ENCODE peak calls at places on chromosomes 1 and 21, in ten cellular contexts. One of them, this sample, is unnamed.

GRCh38 chr1:228697209-228698016 is 37.9 kb upstream of the RHOU start:
- DNase-seq in ascending aorta: peak
- DNase-seq in mucosa of descending colon: peak
- DNase-seq in COR-L47: peak
- DNase-seq in T-helper 1 cell: no peak
- DNase-seq in activated naive CD4-positive, alpha-beta T cell treated with anti-CD3 and anti-CD28 coated beads, Interleukin-2, amount 10 ng/mL, durations not matched to agents 7 days and 5 days: no peak
- DNase-seq in T-helper 2 cell: no peak
- DNase-seq in EL: peak
- DNase-seq in aorta: peak
- DNase-seq in Calu3: peak
- DNase-seq in this sample: no peak

GRCh38 chr21:17848228-17848627 is 29.1 kb upstream of the C21orf91 start:
- DNase-seq in T-helper 1 cell: no peak
- DNase-seq in activated naive CD4-positive, alpha-beta T cell treated with anti-CD3 and anti-CD28 coated beads, Interleukin-2, amount 10 ng/mL, durations not matched to agents 7 days and 5 days: no peak
- DNase-seq in aorta: peak
- DNase-seq in EL: peak
- DNase-seq in Calu3: no peak
- DNase-seq in COR-L47: no peak
- DNase-seq in ascending aorta: no peak
- DNase-seq in mucosa of descending colon: peak
- DNase-seq in T-helper 2 cell: no peak
- DNase-seq in this sample: peak

GRCh38 chr1:79842811-79843210 is 836.3 kb upstream of the ADGRL4 start:
- DNase-seq in T-helper 2 cell: no peak
- DNase-seq in activated naive CD4-positive, alpha-beta T cell treated with anti-CD3 and anti-CD28 coated beads, Interleukin-2, amount 10 ng/mL, durations not matched to agents 7 days and 5 days: no peak
- DNase-seq in COR-L47: no peak
- DNase-seq in ascending aorta: no peak
- DNase-seq in Calu3: no peak
- DNase-seq in aorta: no peak
- DNase-seq in mucosa of descending colon: no peak
- DNase-seq in EL: no peak
- DNase-seq in T-helper 1 cell: no peak
- DNase-seq in this sample: no peak

GRCh38 chr1:151513626-151514101 is 2.5 kb downstream of the CGN start:
- DNase-seq in T-helper 2 cell: no peak
- DNase-seq in mucosa of descending colon: peak
- DNase-seq in EL: peak
- DNase-seq in Calu3: peak
- DNase-seq in T-helper 1 cell: no peak
- DNase-seq in COR-L47: no peak
- DNase-seq in aorta: no peak
- DNase-seq in ascending aorta: no peak
- DNase-seq in activated naive CD4-positive, alpha-beta T cell treated with anti-CD3 and anti-CD28 coated beads, Interleukin-2, amount 10 ng/mL, durations not matched to agents 7 days and 5 days: peak
- DNase-seq in this sample: no peak

GRCh38 chr1:30323841-30324240 is 399.5 kb downstream of the MATN1 start:
- DNase-seq in T-helper 1 cell: no peak
- DNase-seq in Calu3: no peak
- DNase-seq in aorta: no peak
- DNase-seq in EL: no peak
- DNase-seq in ascending aorta: no peak
- DNase-seq in T-helper 2 cell: no peak
- DNase-seq in activated naive CD4-positive, alpha-beta T cell treated with anti-CD3 and anti-CD28 coated beads, Interleukin-2, amount 10 ng/mL, durations not matched to agents 7 days and 5 days: no peak
- DNase-seq in COR-L47: no peak
- DNase-seq in mucosa of descending colon: no peak
- DNase-seq in this sample: no peak

GRCh38 chr1:35809156-35810095 is 1.6 kb downstream of the AGO4 start:
- DNase-seq in aorta: no peak
- DNase-seq in COR-L47: no peak
- DNase-seq in mucosa of descending colon: no peak
- DNase-seq in Calu3: no peak
- DNase-seq in EL: no peak
- DNase-seq in ascending aorta: no peak
- DNase-seq in T-helper 2 cell: no peak
- DNase-seq in T-helper 1 cell: no peak
- DNase-seq in activated naive CD4-positive, alpha-beta T cell treated with anti-CD3 and anti-CD28 coated beads, Interleukin-2, amount 10 ng/mL, durations not matched to agents 7 days and 5 days: no peak
- DNase-seq in this sample: no peak

GRCh38 chr1:32881871-32882850 is 4.1 kb upstream of the HPCA start:
- DNase-seq in aorta: no peak
- DNase-seq in mucosa of descending colon: no peak
- DNase-seq in T-helper 1 cell: no peak
- DNase-seq in COR-L47: no peak
- DNase-seq in activated naive CD4-positive, alpha-beta T cell treated with anti-CD3 and anti-CD28 coated beads, Interleukin-2, amount 10 ng/mL, durations not matched to agents 7 days and 5 days: no peak
- DNase-seq in Calu3: no peak
- DNase-seq in EL: no peak
- DNase-seq in ascending aorta: no peak
- DNase-seq in T-helper 2 cell: no peak
- DNase-seq in this sample: no peak

GRCh38 chr1:15337656-15338402 is 71.9 kb upstream of the EFHD2 start:
- DNase-seq in activated naive CD4-positive, alpha-beta T cell treated with anti-CD3 and anti-CD28 coated beads, Interleukin-2, amount 10 ng/mL, durations not matched to agents 7 days and 5 days: no peak
- DNase-seq in ascending aorta: peak
- DNase-seq in Calu3: no peak
- DNase-seq in T-helper 1 cell: no peak
- DNase-seq in aorta: peak
- DNase-seq in EL: peak
- DNase-seq in mucosa of descending colon: no peak
- DNase-seq in T-helper 2 cell: no peak
- DNase-seq in COR-L47: no peak
- DNase-seq in this sample: peak

GRCh38 chr1:169570172-169570574 is 16.1 kb downstream of the F5 start:
- DNase-seq in mucosa of descending colon: peak
- DNase-seq in aorta: no peak
- DNase-seq in EL: no peak
- DNase-seq in activated naive CD4-positive, alpha-beta T cell treated with anti-CD3 and anti-CD28 coated beads, Interleukin-2, amount 10 ng/mL, durations not matched to agents 7 days and 5 days: no peak
- DNase-seq in Calu3: peak
- DNase-seq in T-helper 2 cell: no peak
- DNase-seq in ascending aorta: no peak
- DNase-seq in COR-L47: no peak
- DNase-seq in T-helper 1 cell: no peak
- DNase-seq in this sample: no peak

GRCh38 chr1:223831755-223832636 is 13.8 kb downstream of the TP53BP2 start:
- DNase-seq in EL: peak
- DNase-seq in mucosa of descending colon: no peak
- DNase-seq in COR-L47: no peak
- DNase-seq in ascending aorta: no peak
- DNase-seq in T-helper 1 cell: peak
- DNase-seq in Calu3: no peak
- DNase-seq in T-helper 2 cell: no peak
- DNase-seq in activated naive CD4-positive, alpha-beta T cell treated with anti-CD3 and anti-CD28 coated beads, Interleukin-2, amount 10 ng/mL, durations not matched to agents 7 days and 5 days: no peak
- DNase-seq in aorta: no peak
- DNase-seq in this sample: no peak

GRCh38 chr1:175124842-175125241 is 57.2 kb downstream of the TNN start:
- DNase-seq in mucosa of descending colon: no peak
- DNase-seq in T-helper 2 cell: no peak
- DNase-seq in ascending aorta: no peak
- DNase-seq in Calu3: no peak
- DNase-seq in activated naive CD4-positive, alpha-beta T cell treated with anti-CD3 and anti-CD28 coated beads, Interleukin-2, amount 10 ng/mL, durations not matched to agents 7 days and 5 days: no peak
- DNase-seq in aorta: no peak
- DNase-seq in COR-L47: no peak
- DNase-seq in T-helper 1 cell: no peak
- DNase-seq in EL: no peak
- DNase-seq in this sample: no peak

GRCh38 chr1:154221815-154222081 is 993 bp downstream of the UBAP2L start:
- DNase-seq in ascending aorta: no peak
- DNase-seq in Calu3: no peak
- DNase-seq in COR-L47: no peak
- DNase-seq in aorta: no peak
- DNase-seq in T-helper 2 cell: no peak
- DNase-seq in activated naive CD4-positive, alpha-beta T cell treated with anti-CD3 and anti-CD28 coated beads, Interleukin-2, amount 10 ng/mL, durations not matched to agents 7 days and 5 days: no peak
- DNase-seq in mucosa of descending colon: no peak
- DNase-seq in T-helper 1 cell: no peak
- DNase-seq in EL: peak
- DNase-seq in this sample: peak

GRCh38 chr1:151832318-151832984 is 849 bp upstream of the RORC start:
- DNase-seq in T-helper 2 cell: no peak
- DNase-seq in COR-L47: peak
- DNase-seq in mucosa of descending colon: peak
- DNase-seq in T-helper 1 cell: no peak
- DNase-seq in aorta: no peak
- DNase-seq in ascending aorta: no peak
- DNase-seq in activated naive CD4-positive, alpha-beta T cell treated with anti-CD3 and anti-CD28 coated beads, Interleukin-2, amount 10 ng/mL, durations not matched to agents 7 days and 5 days: no peak
- DNase-seq in EL: no peak
- DNase-seq in Calu3: peak
- DNase-seq in this sample: no peak

GRCh38 chr1:62299426-62300200 is 19.6 kb downstream of the KANK4 start:
- DNase-seq in T-helper 2 cell: no peak
- DNase-seq in EL: no peak
- DNase-seq in T-helper 1 cell: no peak
- DNase-seq in COR-L47: peak
- DNase-seq in mucosa of descending colon: peak
- DNase-seq in aorta: no peak
- DNase-seq in Calu3: peak
- DNase-seq in ascending aorta: no peak
- DNase-seq in activated naive CD4-positive, alpha-beta T cell treated with anti-CD3 and anti-CD28 coated beads, Interleukin-2, amount 10 ng/mL, durations not matched to agents 7 days and 5 days: no peak
- DNase-seq in this sample: no peak

GRCh38 chr1:99447716-99448115 is 183.4 kb downstream of the PLPPR4 start:
- DNase-seq in T-helper 1 cell: no peak
- DNase-seq in T-helper 2 cell: no peak
- DNase-seq in Calu3: no peak
- DNase-seq in EL: no peak
- DNase-seq in activated naive CD4-positive, alpha-beta T cell treated with anti-CD3 and anti-CD28 coated beads, Interleukin-2, amount 10 ng/mL, durations not matched to agents 7 days and 5 days: no peak
- DNase-seq in COR-L47: no peak
- DNase-seq in mucosa of descending colon: no peak
- DNase-seq in aorta: no peak
- DNase-seq in ascending aorta: no peak
- DNase-seq in this sample: no peak

GRCh38 chr1:233718057-233718456 is 104.2 kb downstream of the KCNK1 start:
- DNase-seq in T-helper 2 cell: no peak
- DNase-seq in ascending aorta: no peak
- DNase-seq in EL: no peak
- DNase-seq in mucosa of descending colon: no peak
- DNase-seq in aorta: no peak
- DNase-seq in Calu3: no peak
- DNase-seq in activated naive CD4-positive, alpha-beta T cell treated with anti-CD3 and anti-CD28 coated beads, Interleukin-2, amount 10 ng/mL, durations not matched to agents 7 days and 5 days: no peak
- DNase-seq in COR-L47: no peak
- DNase-seq in T-helper 1 cell: no peak
- DNase-seq in this sample: no peak

GRCh38 chr1:15799004-15799867 is 8.2 kb downstream of the UQCRHL start:
- DNase-seq in mucosa of descending colon: no peak
- DNase-seq in activated naive CD4-positive, alpha-beta T cell treated with anti-CD3 and anti-CD28 coated beads, Interleukin-2, amount 10 ng/mL, durations not matched to agents 7 days and 5 days: no peak
- DNase-seq in ascending aorta: peak
- DNase-seq in aorta: peak
- DNase-seq in Calu3: peak
- DNase-seq in EL: peak
- DNase-seq in T-helper 1 cell: no peak
- DNase-seq in T-helper 2 cell: no peak
- DNase-seq in COR-L47: no peak
- DNase-seq in this sample: peak

GRCh38 chr1:5722635-5723157 is 269.5 kb downstream of the NPHP4 start:
- DNase-seq in T-helper 1 cell: no peak
- DNase-seq in Calu3: no peak
- DNase-seq in COR-L47: no peak
- DNase-seq in mucosa of descending colon: no peak
- DNase-seq in T-helper 2 cell: no peak
- DNase-seq in activated naive CD4-positive, alpha-beta T cell treated with anti-CD3 and anti-CD28 coated beads, Interleukin-2, amount 10 ng/mL, durations not matched to agents 7 days and 5 days: no peak
- DNase-seq in aorta: peak
- DNase-seq in ascending aorta: no peak
- DNase-seq in EL: no peak
- DNase-seq in this sample: no peak

GRCh38 chr1:74652711-74653131 is 20.9 kb downstream of the ERICH3 start:
- DNase-seq in T-helper 1 cell: no peak
- DNase-seq in mucosa of descending colon: no peak
- DNase-seq in activated naive CD4-positive, alpha-beta T cell treated with anti-CD3 and anti-CD28 coated beads, Interleukin-2, amount 10 ng/mL, durations not matched to agents 7 days and 5 days: no peak
- DNase-seq in aorta: no peak
- DNase-seq in EL: peak
- DNase-seq in COR-L47: no peak
- DNase-seq in T-helper 2 cell: no peak
- DNase-seq in ascending aorta: no peak
- DNase-seq in Calu3: peak
- DNase-seq in this sample: no peak

GRCh38 chr1:199551967-199552565 is 475.4 kb upstream of the NR5A2 start:
- DNase-seq in aorta: no peak
- DNase-seq in EL: peak
- DNase-seq in activated naive CD4-positive, alpha-beta T cell treated with anti-CD3 and anti-CD28 coated beads, Interleukin-2, amount 10 ng/mL, durations not matched to agents 7 days and 5 days: peak
- DNase-seq in T-helper 1 cell: peak
- DNase-seq in Calu3: peak
- DNase-seq in mucosa of descending colon: peak
- DNase-seq in ascending aorta: no peak
- DNase-seq in T-helper 2 cell: no peak
- DNase-seq in COR-L47: peak
- DNase-seq in this sample: peak

GRCh38 chr1:37763791-37764741 is 854 bp downstream of the EPHA10 start:
- DNase-seq in COR-L47: no peak
- DNase-seq in EL: peak
- DNase-seq in ascending aorta: no peak
- DNase-seq in aorta: no peak
- DNase-seq in mucosa of descending colon: peak
- DNase-seq in T-helper 2 cell: peak
- DNase-seq in activated naive CD4-positive, alpha-beta T cell treated with anti-CD3 and anti-CD28 coated beads, Interleukin-2, amount 10 ng/mL, durations not matched to agents 7 days and 5 days: peak
- DNase-seq in Calu3: peak
- DNase-seq in T-helper 1 cell: no peak
- DNase-seq in this sample: no peak

GRCh38 chr1:44239961-44240371 is 26.7 kb downstream of the DMAP1 start:
- DNase-seq in T-helper 1 cell: no peak
- DNase-seq in T-helper 2 cell: no peak
- DNase-seq in ascending aorta: no peak
- DNase-seq in COR-L47: no peak
- DNase-seq in activated naive CD4-positive, alpha-beta T cell treated with anti-CD3 and anti-CD28 coated beads, Interleukin-2, amount 10 ng/mL, durations not matched to agents 7 days and 5 days: no peak
- DNase-seq in aorta: no peak
- DNase-seq in mucosa of descending colon: no peak
- DNase-seq in Calu3: no peak
- DNase-seq in EL: no peak
- DNase-seq in this sample: no peak

GRCh38 chr21:33578214-33578613 is 10.3 kb downstream of the DONSON start:
- DNase-seq in aorta: no peak
- DNase-seq in EL: peak
- DNase-seq in T-helper 1 cell: no peak
- DNase-seq in mucosa of descending colon: no peak
- DNase-seq in COR-L47: no peak
- DNase-seq in T-helper 2 cell: no peak
- DNase-seq in Calu3: no peak
- DNase-seq in activated naive CD4-positive, alpha-beta T cell treated with anti-CD3 and anti-CD28 coated beads, Interleukin-2, amount 10 ng/mL, durations not matched to agents 7 days and 5 days: no peak
- DNase-seq in ascending aorta: no peak
- DNase-seq in this sample: no peak

GRCh38 chr1:170460379-170460778 is 71.6 kb upstream of the GORAB start:
- DNase-seq in T-helper 2 cell: no peak
- DNase-seq in aorta: no peak
- DNase-seq in EL: no peak
- DNase-seq in Calu3: no peak
- DNase-seq in mucosa of descending colon: no peak
- DNase-seq in ascending aorta: no peak
- DNase-seq in activated naive CD4-positive, alpha-beta T cell treated with anti-CD3 and anti-CD28 coated beads, Interleukin-2, amount 10 ng/mL, durations not matched to agents 7 days and 5 days: no peak
- DNase-seq in T-helper 1 cell: no peak
- DNase-seq in COR-L47: no peak
- DNase-seq in this sample: no peak

GRCh38 chr1:206569548-206569947 is 42.7 kb downstream of the EIF2D start:
- DNase-seq in ascending aorta: no peak
- DNase-seq in mucosa of descending colon: no peak
- DNase-seq in EL: no peak
- DNase-seq in Calu3: no peak
- DNase-seq in aorta: no peak
- DNase-seq in T-helper 1 cell: no peak
- DNase-seq in COR-L47: no peak
- DNase-seq in activated naive CD4-positive, alpha-beta T cell treated with anti-CD3 and anti-CD28 coated beads, Interleukin-2, amount 10 ng/mL, durations not matched to agents 7 days and 5 days: no peak
- DNase-seq in T-helper 2 cell: no peak
- DNase-seq in this sample: no peak

GRCh38 chr1:23194119-23194984 is 22.9 kb downstream of the HTR1D start:
- DNase-seq in COR-L47: no peak
- DNase-seq in EL: peak
- DNase-seq in T-helper 2 cell: no peak
- DNase-seq in activated naive CD4-positive, alpha-beta T cell treated with anti-CD3 and anti-CD28 coated beads, Interleukin-2, amount 10 ng/mL, durations not matched to agents 7 days and 5 days: no peak
- DNase-seq in T-helper 1 cell: no peak
- DNase-seq in Calu3: no peak
- DNase-seq in mucosa of descending colon: no peak
- DNase-seq in aorta: no peak
- DNase-seq in ascending aorta: no peak
- DNase-seq in this sample: peak

GRCh38 chr1:151098126-151098525 is 27.6 kb downstream of the GABPB2 start:
- DNase-seq in EL: no peak
- DNase-seq in Calu3: no peak
- DNase-seq in T-helper 2 cell: no peak
- DNase-seq in COR-L47: no peak
- DNase-seq in ascending aorta: no peak
- DNase-seq in T-helper 1 cell: no peak
- DNase-seq in activated naive CD4-positive, alpha-beta T cell treated with anti-CD3 and anti-CD28 coated beads, Interleukin-2, amount 10 ng/mL, durations not matched to agents 7 days and 5 days: no peak
- DNase-seq in aorta: no peak
- DNase-seq in mucosa of descending colon: no peak
- DNase-seq in this sample: no peak

GRCh38 chr1:109161836-109162606 is 48.1 kb downstream of the ELAPOR1 start:
- DNase-seq in T-helper 2 cell: peak
- DNase-seq in aorta: peak
- DNase-seq in T-helper 1 cell: peak
- DNase-seq in COR-L47: no peak
- DNase-seq in EL: peak
- DNase-seq in activated naive CD4-positive, alpha-beta T cell treated with anti-CD3 and anti-CD28 coated beads, Interleukin-2, amount 10 ng/mL, durations not matched to agents 7 days and 5 days: peak
- DNase-seq in Calu3: no peak
- DNase-seq in mucosa of descending colon: no peak
- DNase-seq in ascending aorta: no peak
- DNase-seq in this sample: no peak